ENCODE peak calls at places on chromosomes 1 and 21, in six cellular contexts. V is tibial artery, N is tibial nerve, T is SJSA1, B is lung, J is fibroblast of lung. M is an unnamed sample. For H3K4me1, the result is how much of the 10 kb centered on the place peaks cover.

GRCh38 chr1:106526650-106527049 is 529.8 kb upstream of the PRMT6 start:
- DNase-seq in V (no peak), N (no peak), T (no peak), B (no peak), J (peak), M (no peak)

GRCh38 chr1:167152192-167152876 is 58.5 kb downstream of the STYXL2 start:
- DNase-seq in V (no peak), N (no peak), T (no peak), B (no peak), J (no peak), M (no peak)

GRCh38 chr1:213985181-213986019 is 2.4 kb upstream of the PROX1 start:
- DNase-seq in V (no peak), N (no peak), T (no peak), B (no peak), J (no peak), M (no peak)

GRCh38 chr21:22961248-22961647 is 1963.0 kb downstream of the NCAM2 start:
- DNase-seq in V (no peak), N (no peak), T (no peak), B (no peak), J (no peak), M (no peak)

GRCh38 chr1:105137543-105138444 is 1388.1 kb downstream of the AMY1C start:
- DNase-seq in V (no peak), N (no peak), T (no peak), B (no peak), J (no peak), M (no peak)

GRCh38 chr1:197464039-197464438 is 196.0 kb downstream of the CRB1 start:
- DNase-seq in V (no peak), N (peak), T (no peak), B (no peak), J (peak), M (no peak)

GRCh38 chr1:159897962-159898361 is 2.0 kb downstream of the CFAP45 start:
- DNase-seq in V (no peak), N (no peak), T (no peak), B (no peak), J (no peak), M (no peak)

GRCh38 chr1:183473286-183473536 is 912 bp downstream of the SMG7 start:
- DNase-seq in V (no peak), N (no peak), T (no peak), B (no peak), J (no peak), M (no peak)

GRCh38 chr1:42056460-42056859 is 96.8 kb upstream of the GUCA2B start:
- DNase-seq in V (no peak), N (no peak), T (no peak), B (no peak), J (no peak), M (no peak)

GRCh38 chr1:13871413-13871812 is 171.4 kb downstream of the PRDM2 start:
- DNase-seq in V (no peak), N (no peak), T (no peak), B (no peak), J (no peak), M (no peak)

GRCh38 chr1:204018460-204018859 is 54.5 kb upstream of the SOX13 start:
- DNase-seq in V (no peak), N (no peak), T (no peak), B (no peak), J (no peak), M (no peak)

GRCh38 chr1:21541835-21542234 is 32.6 kb downstream of the ALPL start:
- DNase-seq in V (peak), N (no peak), T (peak), B (no peak), J (peak), M (no peak)

GRCh38 chr1:91054780-91055481 is 33.1 kb upstream of the ZNF644 start:
- DNase-seq in V (no peak), N (no peak), T (no peak), B (no peak), J (no peak), M (no peak)

GRCh38 chr1:9388628-9389184 is 96.0 kb downstream of the SPSB1 start:
- DNase-seq in V (no peak), N (no peak), T (no peak), B (no peak), J (peak), M (no peak)

GRCh38 chr1:25194576-25195020 is 37.7 kb downstream of the SYF2 start:
- DNase-seq in V (no peak), N (no peak), T (no peak), B (no peak), J (no peak), M (no peak)

GRCh38 chr21:27570306-27570868 is 603.5 kb upstream of the ADAMTS5 start:
- DNase-seq in V (peak), N (peak), T (peak), B (peak), J (peak), M (peak)

GRCh38 chr1:163706915-163707314 is 385.2 kb downstream of the NUF2 start:
- DNase-seq in V (no peak), N (no peak), T (no peak), B (no peak), J (no peak), M (no peak)

GRCh38 chr1:40796939-40797667 is 13.5 kb downstream of the KCNQ4 start:
- DNase-seq in V (peak), N (no peak), T (no peak), B (no peak), J (no peak), M (peak)

GRCh38 chr21:42469272-42469671 is 26.8 kb downstream of the RSPH1 start:
- DNase-seq in V (no peak), N (no peak), T (no peak), B (no peak), J (no peak), M (no peak)

GRCh38 chr1:167910530-167910929 is 3.4 kb downstream of the ADCY10 start:
- DNase-seq in V (no peak), N (no peak), T (no peak), B (no peak), J (no peak), M (no peak)

GRCh38 chr1:77459881-77460280 is 178.1 kb downstream of the AK5 start:
- DNase-seq in V (no peak), N (no peak), T (no peak), B (no peak), J (no peak), M (no peak)

GRCh38 chr1:205481629-205482071 is 22.8 kb upstream of the CDK18 start:
- DNase-seq in V (no peak), N (no peak), T (no peak), B (no peak), J (no peak), M (no peak)

GRCh38 chr1:162497723-162498441 is at the start of gene UHMK1:
- DNase-seq in V (peak), N (peak), T (peak), B (peak), J (peak), M (peak)

GRCh38 chr1:44405804-44406743 is 1.0 kb downstream of the RNF220 start:
- DNase-seq in V (no peak), N (no peak), T (no peak), B (no peak), J (peak), M (no peak)

GRCh38 chr21:38179504-38179900 is 77.3 kb upstream of the KCNJ15 start:
- DNase-seq in V (no peak), N (no peak), T (no peak), B (no peak), J (no peak), M (no peak)

GRCh38 chr1:209720826-209721225 is 16.2 kb downstream of the HSD11B1 start:
- DNase-seq in V (no peak), N (no peak), T (no peak), B (no peak), J (peak), M (no peak)
- H3K4me1 ChIP-seq in V (under half), N (under half), T (under half), B (under half), J (under half), M (under half)

GRCh38 chr1:228794810-228795209 is 59.5 kb downstream of the RHOU start:
- DNase-seq in V (no peak), N (no peak), T (no peak), B (no peak), J (no peak), M (no peak)
- H3K4me3 ChIP-seq in V (no peak), N (no peak), T (no peak), B (no peak), J (no peak), M (no peak)

DNA sequence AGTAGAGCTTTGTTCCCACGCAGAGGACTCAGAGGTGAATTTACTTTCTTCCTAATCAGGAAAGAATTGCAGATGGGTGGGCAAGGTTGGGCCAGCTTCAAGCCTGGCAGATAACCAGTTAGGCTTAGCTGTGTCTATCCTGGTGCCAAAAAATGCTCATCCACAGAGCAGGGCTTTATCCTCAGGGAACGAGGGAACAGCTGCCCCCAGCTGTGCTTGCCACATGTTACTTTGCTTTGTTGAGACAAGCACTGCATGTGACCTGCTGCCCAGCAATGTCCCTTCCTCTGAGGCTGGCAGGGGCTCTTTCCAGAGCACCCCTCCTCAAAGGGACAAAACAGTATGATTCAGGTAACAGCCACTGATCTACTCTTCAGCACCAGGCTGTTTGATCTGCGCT is 505.1 kb upstream of the USP24 start:
- DNase-seq in V (no peak), N (no peak), T (no peak), B (peak), J (peak), M (no peak)
- H3K4me1 ChIP-seq in V (under half), N (under half), T (half or more), B (under half), J (under half), M (under half)

GRCh38 chr21:46000731-46001641 is 19.4 kb downstream of the COL6A1 start:
- DNase-seq in V (peak), N (peak), T (no peak), B (no peak), J (no peak), M (peak)
- H3K4me3 ChIP-seq in V (no peak), N (no peak), T (no peak), B (no peak), J (no peak), M (no peak)